ENCODE peak calls at places on chromosomes 2 and 18, in five cellular contexts. E is CD8-positive, alpha-beta T cell; R is ELF-1; N is smooth muscle cell of the brain vasculature; J is NT2/D1. S is an unnamed sample.
A peak's percentile ranks its signal among the peaks of the same experiment; 100 is the strongest.

GRCh38 chr18:50038448-50038847 is 156.5 kb downstream of the MYO5B start:
- DNase-seq in E (no peak), R (no peak), N (peak; percentile 2), J (no peak), S (no peak)

GRCh38 chr2:241035142-241035817 is 36.9 kb downstream of the SNED1 start:
- DNase-seq in E (peak; percentile 70), R (no peak), N (no peak), J (no peak), S (no peak)

GRCh38 chr18:61549411-61549810 is 216.2 kb downstream of the CDH20 start:
- DNase-seq in E (no peak), R (peak; percentile 76), N (no peak), J (no peak), S (no peak)

GRCh38 chr18:9613550-9614400 is 584 bp downstream of the PPP4R1 start:
- DNase-seq in E (peak; percentile 64), R (peak; percentile 63), N (no peak), J (no peak), S (peak; percentile 70)

GRCh38 chr18:50947899-50948298 is 19.9 kb upstream of the ELAC1 start:
- DNase-seq in E (no peak), R (no peak), N (no peak), J (no peak), S (no peak)

GRCh38 chr2:42652086-42652485 is 83.7 kb downstream of the MTA3 start:
- DNase-seq in E (no peak), R (no peak), N (no peak), J (no peak), S (no peak)

GRCh38 chr2:183010112-183010511 is 28.1 kb downstream of the NCKAP1 start:
- DNase-seq in E (no peak), R (peak; percentile 58), N (peak; percentile 89), J (no peak), S (no peak)

GRCh38 chr2:170255971-170256370 is 78.0 kb downstream of the MYO3B start:
- DNase-seq in E (no peak), R (no peak), N (no peak), J (no peak), S (no peak)

GRCh38 chr18:77119101-77119850 is 13.3 kb downstream of the MBP start:
- DNase-seq in E (peak; percentile 40), R (no peak), N (no peak), J (no peak), S (no peak)

GRCh38 chr2:239716536-239717318 is 308.4 kb downstream of the NDUFA10 start:
- DNase-seq in E (peak; percentile 41), R (no peak), N (no peak), J (no peak), S (no peak)

GRCh38 chr2:72579595-72580180 is 246.1 kb downstream of the EXOC6B start:
- DNase-seq in E (no peak), R (no peak), N (peak; percentile 21), J (peak; percentile 13), S (no peak)

GRCh38 chr2:21326152-21326551 is 202.4 kb downstream of the TDRD15 start:
- DNase-seq in E (no peak), R (peak; percentile 3), N (no peak), J (no peak), S (no peak)

GRCh38 chr2:37886745-37887144 is 38.3 kb upstream of the RMDN2 start:
- DNase-seq in E (no peak), R (no peak), N (no peak), J (no peak), S (no peak)

GRCh38 chr2:221780281-221780688 is 208.2 kb upstream of the EPHA4 start:
- DNase-seq in E (no peak), R (no peak), N (no peak), J (no peak), S (no peak)

GRCh38 chr18:69897397-69898108 is 50.1 kb downstream of the CD226 start:
- DNase-seq in E (peak; percentile 55), R (no peak), N (no peak), J (no peak), S (no peak)